ENCODE peak calls at places on chromosomes 1 and 21, in five cellular contexts. One of them, this sample, is unnamed.

GRCh38 chr1:21517660-21518480 is 8.6 kb downstream of the ALPL start:
- DNase-seq in hepatocyte: no peak
- DNase-seq in AG04450: no peak
- DNase-seq in cardiac muscle cell: no peak
- DNase-seq in stomach: no peak
- DNase-seq in this sample: no peak

GRCh38 chr1:224256642-224257041 is 73.3 kb downstream of the NVL start:
- DNase-seq in hepatocyte: no peak
- DNase-seq in stomach: no peak
- DNase-seq in cardiac muscle cell: no peak
- DNase-seq in AG04450: no peak
- DNase-seq in this sample: no peak

GRCh38 chr1:227325195-227325594 is 6.9 kb upstream of the CDC42BPA start:
- DNase-seq in cardiac muscle cell: no peak
- DNase-seq in hepatocyte: no peak
- DNase-seq in stomach: no peak
- DNase-seq in AG04450: no peak
- DNase-seq in this sample: no peak

GRCh38 chr1:168145184-168146159 is 8.7 kb upstream of the GPR161 start:
- DNase-seq in hepatocyte: peak
- DNase-seq in stomach: peak
- DNase-seq in AG04450: peak
- DNase-seq in cardiac muscle cell: peak
- DNase-seq in this sample: no peak

GRCh38 chr1:2311184-2312032 is 79.9 kb downstream of the MORN1 start:
- DNase-seq in stomach: peak
- DNase-seq in cardiac muscle cell: peak
- DNase-seq in AG04450: no peak
- DNase-seq in hepatocyte: peak
- DNase-seq in this sample: no peak

GRCh38 chr1:98931134-98931835 is 73.4 kb downstream of the PLPPR5 start:
- DNase-seq in AG04450: no peak
- DNase-seq in stomach: no peak
- DNase-seq in hepatocyte: no peak
- DNase-seq in cardiac muscle cell: no peak
- DNase-seq in this sample: no peak

GRCh38 chr1:188652678-188653077 is 1823.9 kb downstream of the PLA2G4A start:
- DNase-seq in cardiac muscle cell: peak
- DNase-seq in AG04450: peak
- DNase-seq in hepatocyte: no peak
- DNase-seq in stomach: no peak
- DNase-seq in this sample: peak

GRCh38 chr1:115323366-115324004 is 14.6 kb downstream of the NGF start:
- DNase-seq in cardiac muscle cell: no peak
- DNase-seq in hepatocyte: peak
- DNase-seq in AG04450: no peak
- DNase-seq in stomach: no peak
- DNase-seq in this sample: no peak

GRCh38 chr1:26110731-26111529 is 694 bp upstream of the PDIK1L start:
- DNase-seq in AG04450: no peak
- DNase-seq in stomach: peak
- DNase-seq in hepatocyte: peak
- DNase-seq in cardiac muscle cell: peak
- DNase-seq in this sample: no peak

GRCh38 chr1:3577711-3578432 is 33.4 kb downstream of the MEGF6 start:
- DNase-seq in AG04450: no peak
- DNase-seq in hepatocyte: no peak
- DNase-seq in cardiac muscle cell: peak
- DNase-seq in stomach: no peak
- DNase-seq in this sample: no peak

GRCh38 chr1:220028496-220028895 is 17.8 kb downstream of the EPRS1 start:
- DNase-seq in cardiac muscle cell: no peak
- DNase-seq in AG04450: no peak
- DNase-seq in stomach: no peak
- DNase-seq in hepatocyte: no peak
- DNase-seq in this sample: no peak

GRCh38 chr1:67618285-67619018 is 66.5 kb upstream of the GADD45A start:
- DNase-seq in stomach: peak
- DNase-seq in hepatocyte: peak
- DNase-seq in AG04450: peak
- DNase-seq in cardiac muscle cell: peak
- DNase-seq in this sample: peak

GRCh38 chr1:204448321-204448964 is 36.8 kb upstream of the PPP1R15B start:
- DNase-seq in cardiac muscle cell: no peak
- DNase-seq in AG04450: no peak
- DNase-seq in hepatocyte: peak
- DNase-seq in stomach: peak
- DNase-seq in this sample: no peak

GRCh38 chr1:27335506-27336422 is 6.1 kb upstream of the SYTL1 start:
- DNase-seq in cardiac muscle cell: no peak
- DNase-seq in AG04450: no peak
- DNase-seq in hepatocyte: no peak
- DNase-seq in stomach: no peak
- DNase-seq in this sample: no peak

GRCh38 chr1:5983361-5984103 is 8.7 kb downstream of the NPHP4 start:
- DNase-seq in cardiac muscle cell: peak
- DNase-seq in hepatocyte: no peak
- DNase-seq in stomach: no peak
- DNase-seq in AG04450: peak
- DNase-seq in this sample: peak

GRCh38 chr1:237737448-237737847 is 153.3 kb downstream of the ZP4 start:
- DNase-seq in hepatocyte: no peak
- DNase-seq in cardiac muscle cell: no peak
- DNase-seq in AG04450: no peak
- DNase-seq in stomach: no peak
- DNase-seq in this sample: no peak

GRCh38 chr1:154970631-154971340 is at the start of gene SHC1:
- DNase-seq in cardiac muscle cell: peak
- DNase-seq in hepatocyte: peak
- DNase-seq in AG04450: peak
- DNase-seq in stomach: peak
- DNase-seq in this sample: peak

GRCh38 chr1:218346391-218347204 is 1.5 kb downstream of the TGFB2 start:
- DNase-seq in AG04450: no peak
- DNase-seq in stomach: no peak
- DNase-seq in cardiac muscle cell: peak
- DNase-seq in hepatocyte: peak
- DNase-seq in this sample: no peak

GRCh38 chr1:67031121-67031520 is 22.8 kb downstream of the SLC35D1 start:
- DNase-seq in AG04450: no peak
- DNase-seq in hepatocyte: no peak
- DNase-seq in cardiac muscle cell: peak
- DNase-seq in stomach: no peak
- DNase-seq in this sample: no peak

GRCh38 chr1:169207825-169208520 is 101.5 kb downstream of the ATP1B1 start:
- DNase-seq in cardiac muscle cell: peak
- DNase-seq in stomach: no peak
- DNase-seq in hepatocyte: no peak
- DNase-seq in AG04450: no peak
- DNase-seq in this sample: no peak

GRCh38 chr1:115310821-115311220 is 27.2 kb downstream of the NGF start:
- DNase-seq in stomach: no peak
- DNase-seq in AG04450: no peak
- DNase-seq in hepatocyte: no peak
- DNase-seq in cardiac muscle cell: no peak
- DNase-seq in this sample: no peak

GRCh38 chr1:183807549-183808168 is 2.7 kb downstream of the RGL1 start:
- DNase-seq in stomach: no peak
- DNase-seq in AG04450: no peak
- DNase-seq in hepatocyte: no peak
- DNase-seq in cardiac muscle cell: peak
- DNase-seq in this sample: no peak

GRCh38 chr1:110234691-110235090 is 24.6 kb downstream of the KCNC4 start:
- DNase-seq in cardiac muscle cell: no peak
- DNase-seq in hepatocyte: no peak
- DNase-seq in AG04450: no peak
- DNase-seq in stomach: no peak
- DNase-seq in this sample: no peak

GRCh38 chr21:35962917-35963316 is 97.4 kb downstream of the SETD4 start:
- DNase-seq in hepatocyte: no peak
- DNase-seq in AG04450: no peak
- DNase-seq in cardiac muscle cell: no peak
- DNase-seq in stomach: no peak
- DNase-seq in this sample: no peak

GRCh38 chr1:162081316-162081715 is 11.8 kb downstream of the NOS1AP start:
- DNase-seq in stomach: no peak
- DNase-seq in AG04450: no peak
- DNase-seq in hepatocyte: no peak
- DNase-seq in cardiac muscle cell: peak
- DNase-seq in this sample: no peak

GRCh38 chr21:16075594-16076282 is 346.0 kb downstream of the USP25 start:
- DNase-seq in AG04450: no peak
- DNase-seq in stomach: no peak
- DNase-seq in cardiac muscle cell: no peak
- DNase-seq in hepatocyte: no peak
- DNase-seq in this sample: no peak

GRCh38 chr1:110133436-110133835 is 16.9 kb upstream of the SLC6A17 start:
- DNase-seq in cardiac muscle cell: no peak
- DNase-seq in hepatocyte: no peak
- DNase-seq in AG04450: no peak
- DNase-seq in stomach: no peak
- DNase-seq in this sample: no peak

GRCh38 chr1:244800821-244801220 is 34.6 kb upstream of the COX20 start:
- DNase-seq in AG04450: no peak
- DNase-seq in cardiac muscle cell: no peak
- DNase-seq in stomach: no peak
- DNase-seq in hepatocyte: no peak
- DNase-seq in this sample: no peak

GRCh38 chr1:110440877-110441276 is 10.1 kb upstream of the PROK1 start:
- DNase-seq in AG04450: no peak
- DNase-seq in stomach: no peak
- DNase-seq in hepatocyte: no peak
- DNase-seq in cardiac muscle cell: peak
- DNase-seq in this sample: no peak

GRCh38 chr1:203704120-203704519 is 60.9 kb upstream of the LAX1 start:
- DNase-seq in cardiac muscle cell: no peak
- DNase-seq in AG04450: no peak
- DNase-seq in stomach: no peak
- DNase-seq in hepatocyte: peak
- DNase-seq in this sample: no peak

GRCh38 chr1:111615874-111616715 is 3.5 kb upstream of the RAP1A start:
- DNase-seq in stomach: no peak
- DNase-seq in cardiac muscle cell: no peak
- DNase-seq in AG04450: no peak
- DNase-seq in hepatocyte: no peak
- DNase-seq in this sample: no peak

GRCh38 chr1:40305451-40305850 is 11.6 kb downstream of the COL9A2 start:
- DNase-seq in hepatocyte: no peak
- DNase-seq in cardiac muscle cell: peak
- DNase-seq in stomach: no peak
- DNase-seq in AG04450: no peak
- DNase-seq in this sample: no peak
- TF ChIP-seq CTCF in hepatocyte: no peak
- TF ChIP-seq CTCF in cardiac muscle cell: no peak
- TF ChIP-seq CTCF in stomach: no peak
- TF ChIP-seq CTCF in AG04450: peak
- TF ChIP-seq CTCF in this sample: no peak

DNA sequence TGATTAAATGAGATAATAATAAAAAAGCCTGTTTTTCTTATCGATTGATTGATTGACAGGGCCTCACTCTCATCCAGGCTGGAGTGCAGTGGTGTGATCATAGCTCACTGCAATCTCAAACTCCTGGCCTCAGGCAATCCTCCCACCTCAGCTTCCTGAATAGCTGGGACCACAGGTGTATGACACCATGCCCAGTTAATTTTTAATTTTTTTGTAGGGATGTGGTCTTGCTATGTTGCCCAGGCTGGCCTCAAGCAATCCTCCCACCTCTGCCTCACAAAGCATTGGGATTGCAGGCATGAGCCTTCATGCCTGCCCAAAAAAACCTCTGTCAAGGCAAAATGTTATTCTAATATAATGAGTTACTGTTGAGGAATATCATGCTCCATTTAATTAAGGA is 346.4 kb upstream of the DAB1 start:
- DNase-seq in cardiac muscle cell: no peak
- DNase-seq in hepatocyte: no peak
- DNase-seq in AG04450: no peak
- DNase-seq in stomach: no peak
- DNase-seq in this sample: no peak
- H3K4me3 ChIP-seq in cardiac muscle cell: no peak
- H3K4me3 ChIP-seq in hepatocyte: no peak
- H3K4me3 ChIP-seq in AG04450: no peak
- H3K4me3 ChIP-seq in stomach: no peak
- H3K4me3 ChIP-seq in this sample: no peak

GRCh38 chr1:65467536-65467935 is 47.1 kb downstream of the LEPR start:
- DNase-seq in hepatocyte: peak
- DNase-seq in AG04450: no peak
- DNase-seq in stomach: peak
- DNase-seq in cardiac muscle cell: peak
- DNase-seq in this sample: no peak
- TF ChIP-seq CTCF in hepatocyte: no peak
- TF ChIP-seq CTCF in AG04450: no peak
- TF ChIP-seq CTCF in stomach: no peak
- TF ChIP-seq CTCF in cardiac muscle cell: no peak
- TF ChIP-seq CTCF in this sample: no peak

GRCh38 chr1:84693009-84693408 is 2.7 kb upstream of the SSX2IP start:
- DNase-seq in hepatocyte: no peak
- DNase-seq in AG04450: no peak
- DNase-seq in stomach: no peak
- DNase-seq in cardiac muscle cell: no peak
- DNase-seq in this sample: no peak
- H3K4me3 ChIP-seq in hepatocyte: no peak
- H3K4me3 ChIP-seq in AG04450: no peak
- H3K4me3 ChIP-seq in stomach: no peak
- H3K4me3 ChIP-seq in cardiac muscle cell: no peak
- H3K4me3 ChIP-seq in this sample: no peak

GRCh38 chr1:84214115-84214956 is 70.3 kb downstream of the PRKACB start:
- DNase-seq in hepatocyte: no peak
- DNase-seq in AG04450: no peak
- DNase-seq in cardiac muscle cell: no peak
- DNase-seq in stomach: no peak
- DNase-seq in this sample: no peak

DNA sequence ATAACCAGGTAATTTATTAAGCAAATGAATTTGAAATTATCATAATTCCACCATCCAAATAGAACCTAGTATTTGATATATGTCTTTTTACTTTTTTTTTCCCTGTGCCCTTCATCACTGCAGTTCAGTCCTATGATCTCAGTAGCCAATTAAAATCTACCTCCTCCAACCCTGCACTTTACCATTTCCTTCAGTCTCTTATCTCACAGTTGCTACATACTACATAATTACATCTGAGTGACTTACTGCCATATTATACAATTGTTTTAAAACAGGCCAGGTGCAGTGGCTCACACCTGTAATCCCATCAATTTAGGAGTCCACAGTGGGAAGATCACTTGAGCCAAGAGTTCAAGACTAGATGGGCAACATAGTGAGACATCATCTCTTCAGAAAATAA is 73.2 kb downstream of the PRKACB start:
- DNase-seq in AG04450: no peak
- DNase-seq in cardiac muscle cell: no peak
- DNase-seq in stomach: no peak
- DNase-seq in hepatocyte: no peak
- DNase-seq in this sample: no peak
- TF ChIP-seq CTCF in AG04450: no peak
- TF ChIP-seq CTCF in cardiac muscle cell: no peak
- TF ChIP-seq CTCF in stomach: no peak
- TF ChIP-seq CTCF in hepatocyte: no peak
- TF ChIP-seq CTCF in this sample: no peak

This sample was measured in AG04449.